ENCODE peak calls at places on chromosomes 7 and 10, in six cellular contexts. One of them, this sample, is unnamed.

GRCh38 chr7:101581891-101582290 is 47.2 kb downstream of the MYL10 start:
- DNase-seq in K562: no peak
- DNase-seq in Peyer's patch: no peak
- DNase-seq in IMR-90: no peak
- DNase-seq in tibial nerve: no peak
- DNase-seq in GM12878: no peak
- DNase-seq in this sample: no peak

GRCh38 chr7:39967420-39968161 is 17.5 kb downstream of the CDK13 start:
- DNase-seq in K562: no peak
- DNase-seq in Peyer's patch: no peak
- DNase-seq in IMR-90: no peak
- DNase-seq in tibial nerve: no peak
- DNase-seq in GM12878: no peak
- DNase-seq in this sample: no peak

GRCh38 chr7:51118628-51119027 is 198.0 kb downstream of the COBL start:
- DNase-seq in K562: no peak
- DNase-seq in Peyer's patch: no peak
- DNase-seq in IMR-90: no peak
- DNase-seq in tibial nerve: no peak
- DNase-seq in GM12878: no peak
- DNase-seq in this sample: no peak

GRCh38 chr7:158477866-158478265 is 109.8 kb downstream of the PTPRN2 start:
- DNase-seq in K562: no peak
- DNase-seq in Peyer's patch: no peak
- DNase-seq in IMR-90: no peak
- DNase-seq in tibial nerve: no peak
- DNase-seq in GM12878: no peak
- DNase-seq in this sample: no peak

GRCh38 chr10:50417486-50417905 is 166.2 kb upstream of the ASAH2 start:
- DNase-seq in K562: peak
- DNase-seq in Peyer's patch: no peak
- DNase-seq in IMR-90: peak
- DNase-seq in tibial nerve: no peak
- DNase-seq in GM12878: no peak
- DNase-seq in this sample: peak

GRCh38 chr10:11165591-11166543 is 148.2 kb downstream of the CELF2 start:
- DNase-seq in K562: peak
- DNase-seq in Peyer's patch: peak
- DNase-seq in IMR-90: no peak
- DNase-seq in tibial nerve: peak
- DNase-seq in GM12878: no peak
- DNase-seq in this sample: peak

GRCh38 chr7:55569797-55570196 is 2.5 kb downstream of the VOPP1 start:
- DNase-seq in K562: no peak
- DNase-seq in Peyer's patch: no peak
- DNase-seq in IMR-90: no peak
- DNase-seq in tibial nerve: no peak
- DNase-seq in GM12878: no peak
- DNase-seq in this sample: no peak

GRCh38 chr10:112487964-112488363 is 40.9 kb downstream of the VTI1A start:
- DNase-seq in K562: no peak
- DNase-seq in Peyer's patch: no peak
- DNase-seq in IMR-90: no peak
- DNase-seq in tibial nerve: no peak
- DNase-seq in GM12878: no peak
- DNase-seq in this sample: no peak

GRCh38 chr7:33636359-33636758 is 269.0 kb upstream of the BMPER start:
- DNase-seq in K562: no peak
- DNase-seq in Peyer's patch: no peak
- DNase-seq in IMR-90: no peak
- DNase-seq in tibial nerve: no peak
- DNase-seq in GM12878: no peak
- DNase-seq in this sample: no peak

GRCh38 chr10:126669188-126669587 is 1.3 kb downstream of the C10orf90 start:
- DNase-seq in K562: no peak
- DNase-seq in Peyer's patch: no peak
- DNase-seq in IMR-90: no peak
- DNase-seq in tibial nerve: no peak
- DNase-seq in GM12878: no peak
- DNase-seq in this sample: no peak

GRCh38 chr10:95247200-95247880 is 43.5 kb downstream of the PDLIM1 start:
- DNase-seq in K562: no peak
- DNase-seq in Peyer's patch: no peak
- DNase-seq in IMR-90: peak
- DNase-seq in tibial nerve: no peak
- DNase-seq in GM12878: no peak
- DNase-seq in this sample: no peak

GRCh38 chr7:148255333-148255732 is 335.2 kb upstream of the C7orf33 start:
- DNase-seq in K562: no peak
- DNase-seq in Peyer's patch: no peak
- DNase-seq in IMR-90: no peak
- DNase-seq in tibial nerve: no peak
- DNase-seq in GM12878: no peak
- DNase-seq in this sample: no peak

GRCh38 chr10:93086289-93086688 is 12.6 kb downstream of the CYP26A1 start:
- DNase-seq in K562: no peak
- DNase-seq in Peyer's patch: no peak
- DNase-seq in IMR-90: no peak
- DNase-seq in tibial nerve: no peak
- DNase-seq in GM12878: no peak
- DNase-seq in this sample: no peak

GRCh38 chr7:47361746-47362215 is 220.1 kb downstream of the TNS3 start:
- DNase-seq in K562: no peak
- DNase-seq in Peyer's patch: no peak
- DNase-seq in IMR-90: peak
- DNase-seq in tibial nerve: no peak
- DNase-seq in GM12878: peak
- DNase-seq in this sample: no peak

GRCh38 chr7:44853391-44853790 is 5.5 kb upstream of the H2AZ2 start:
- DNase-seq in K562: no peak
- DNase-seq in Peyer's patch: no peak
- DNase-seq in IMR-90: no peak
- DNase-seq in tibial nerve: no peak
- DNase-seq in GM12878: no peak
- DNase-seq in this sample: no peak

GRCh38 chr10:71265618-71266146 is 53.3 kb downstream of the UNC5B start:
- DNase-seq in K562: no peak
- DNase-seq in Peyer's patch: no peak
- DNase-seq in IMR-90: no peak
- DNase-seq in tibial nerve: no peak
- DNase-seq in GM12878: no peak
- DNase-seq in this sample: no peak

GRCh38 chr10:86486856-86487255 is 34.7 kb downstream of the WAPL start:
- DNase-seq in K562: no peak
- DNase-seq in Peyer's patch: no peak
- DNase-seq in IMR-90: no peak
- DNase-seq in tibial nerve: no peak
- DNase-seq in GM12878: peak
- DNase-seq in this sample: no peak

GRCh38 chr10:89414879-89415821 is 782 bp downstream of the IFIT5 start:
- DNase-seq in K562: no peak
- DNase-seq in Peyer's patch: peak
- DNase-seq in IMR-90: peak
- DNase-seq in tibial nerve: peak
- DNase-seq in GM12878: no peak
- DNase-seq in this sample: peak

GRCh38 chr10:69124558-69125121 is 662 bp downstream of the VPS26A start:
- DNase-seq in K562: peak
- DNase-seq in Peyer's patch: peak
- DNase-seq in IMR-90: peak
- DNase-seq in tibial nerve: no peak
- DNase-seq in GM12878: no peak
- DNase-seq in this sample: peak

GRCh38 chr10:119595134-119595714 is 1.5 kb downstream of the TIAL1 start:
- DNase-seq in K562: no peak
- DNase-seq in Peyer's patch: no peak
- DNase-seq in IMR-90: peak
- DNase-seq in tibial nerve: no peak
- DNase-seq in GM12878: no peak
- DNase-seq in this sample: peak

GRCh38 chr10:119596537-119597404 is at the start of gene TIAL1:
- DNase-seq in K562: peak
- DNase-seq in Peyer's patch: peak
- DNase-seq in IMR-90: peak
- DNase-seq in tibial nerve: peak
- DNase-seq in GM12878: peak
- DNase-seq in this sample: peak

GRCh38 chr10:119597405-119598186 is 832 bp upstream of the TIAL1 start:
- DNase-seq in K562: no peak
- DNase-seq in Peyer's patch: no peak
- DNase-seq in IMR-90: no peak
- DNase-seq in tibial nerve: no peak
- DNase-seq in GM12878: peak
- DNase-seq in this sample: peak

GRCh38 chr10:119598397-119598796 is 1.6 kb upstream of the TIAL1 start:
- DNase-seq in K562: no peak
- DNase-seq in Peyer's patch: no peak
- DNase-seq in IMR-90: no peak
- DNase-seq in tibial nerve: no peak
- DNase-seq in GM12878: no peak
- DNase-seq in this sample: no peak

GRCh38 chr10:119595715-119596515 is 849 bp downstream of the TIAL1 start:
- DNase-seq in K562: peak
- DNase-seq in Peyer's patch: peak
- DNase-seq in IMR-90: peak
- DNase-seq in tibial nerve: no peak
- DNase-seq in GM12878: no peak
- DNase-seq in this sample: peak
- TF ChIP-seq POLR2A in K562: no peak
- TF ChIP-seq POLR2A in Peyer's patch: no peak
- TF ChIP-seq POLR2A in IMR-90: peak
- TF ChIP-seq POLR2A in tibial nerve: no peak
- TF ChIP-seq POLR2A in GM12878: peak
- TF ChIP-seq POLR2A in this sample: no peak

GRCh38 chr10:14240253-14241189 is 90.2 kb downstream of the FRMD4A start:
- DNase-seq in K562: no peak
- DNase-seq in Peyer's patch: no peak
- DNase-seq in IMR-90: peak
- DNase-seq in tibial nerve: no peak
- DNase-seq in GM12878: no peak
- DNase-seq in this sample: no peak

GRCh38 chr10:14235511-14235910 is 95.2 kb downstream of the FRMD4A start:
- DNase-seq in K562: no peak
- DNase-seq in Peyer's patch: no peak
- DNase-seq in IMR-90: no peak
- DNase-seq in tibial nerve: no peak
- DNase-seq in GM12878: no peak
- DNase-seq in this sample: no peak

GRCh38 chr10:14241196-14241595 is 89.5 kb downstream of the FRMD4A start:
- DNase-seq in K562: no peak
- DNase-seq in Peyer's patch: no peak
- DNase-seq in IMR-90: no peak
- DNase-seq in tibial nerve: no peak
- DNase-seq in GM12878: no peak
- DNase-seq in this sample: no peak

GRCh38 chr10:14236341-14236740 is 94.4 kb downstream of the FRMD4A start:
- DNase-seq in K562: no peak
- DNase-seq in Peyer's patch: no peak
- DNase-seq in IMR-90: no peak
- DNase-seq in tibial nerve: no peak
- DNase-seq in GM12878: no peak
- DNase-seq in this sample: no peak
- TF ChIP-seq POLR2A in K562: no peak
- TF ChIP-seq POLR2A in Peyer's patch: no peak
- TF ChIP-seq POLR2A in IMR-90: no peak
- TF ChIP-seq POLR2A in tibial nerve: no peak
- TF ChIP-seq POLR2A in GM12878: no peak
- TF ChIP-seq POLR2A in this sample: no peak

DNA sequence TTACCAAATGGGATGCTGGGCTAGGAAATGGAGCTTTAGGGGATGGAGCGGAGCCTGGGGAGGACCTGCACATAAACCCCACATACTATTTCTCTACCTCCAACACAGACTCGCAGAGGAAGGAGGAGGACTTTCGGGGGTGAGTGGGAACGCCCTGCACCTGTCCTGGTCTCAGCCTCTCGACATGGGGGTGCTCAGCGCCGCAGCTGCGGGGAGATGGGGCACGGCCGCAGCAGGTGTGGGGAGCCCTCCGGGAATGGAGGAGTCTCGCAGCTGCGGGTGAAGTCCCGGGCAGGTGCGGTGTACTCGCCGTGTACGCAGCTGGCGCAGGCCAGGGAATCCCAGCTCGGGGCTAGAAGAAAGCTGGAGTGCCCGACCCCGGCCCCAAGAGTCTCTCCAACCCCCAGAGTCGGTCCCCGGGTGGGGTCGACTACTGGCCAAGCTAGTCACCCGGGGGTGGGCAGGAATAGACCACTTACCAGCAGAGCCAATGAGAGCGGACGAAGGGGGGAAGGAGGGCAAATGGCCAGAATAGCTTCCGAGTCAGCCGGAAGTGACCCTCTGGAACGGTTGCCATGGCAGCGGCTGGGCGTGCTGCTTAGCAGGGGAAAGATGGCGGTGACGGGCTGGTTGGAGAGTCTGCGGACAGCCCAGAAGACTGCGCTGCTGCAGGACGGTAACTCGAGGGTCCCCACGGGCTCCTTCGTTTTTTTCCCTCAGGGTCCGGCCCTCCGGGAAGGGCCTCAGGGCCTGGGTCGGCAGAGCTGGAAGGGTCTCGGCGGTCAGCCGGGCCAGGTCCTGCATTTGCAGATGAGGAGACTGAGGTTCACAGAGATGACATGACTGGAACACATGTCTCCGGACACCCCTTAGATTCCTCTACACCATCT is at the start of the genes DPCD and POLL:
- DNase-seq in K562: peak
- DNase-seq in Peyer's patch: peak
- DNase-seq in IMR-90: peak
- DNase-seq in tibial nerve: peak
- DNase-seq in GM12878: peak
- DNase-seq in this sample: peak
- TF ChIP-seq POLR2A in K562: peak
- TF ChIP-seq POLR2A in Peyer's patch: no peak
- TF ChIP-seq POLR2A in IMR-90: no peak
- TF ChIP-seq POLR2A in tibial nerve: no peak
- TF ChIP-seq POLR2A in GM12878: peak
- TF ChIP-seq POLR2A in this sample: peak

GRCh38 chr7:2814682-2815522 is 29.2 kb downstream of the GNA12 start:
- DNase-seq in K562: no peak
- DNase-seq in Peyer's patch: no peak
- DNase-seq in IMR-90: no peak
- DNase-seq in tibial nerve: no peak
- DNase-seq in GM12878: no peak
- DNase-seq in this sample: peak
- TF ChIP-seq POLR2A in K562: no peak
- TF ChIP-seq POLR2A in Peyer's patch: no peak
- TF ChIP-seq POLR2A in IMR-90: no peak
- TF ChIP-seq POLR2A in tibial nerve: no peak
- TF ChIP-seq POLR2A in GM12878: no peak
- TF ChIP-seq POLR2A in this sample: no peak